ENCODE peak calls at places on chromosomes 3 and 15, in seven cellular contexts. F is H1, D is H9, L is trophoblast cell, V is IMR-90, J is neuronal stem cell, U is mesenchymal stem cell. M is an unnamed sample.

GRCh38 chr15:38696790-38697495 is 132.3 kb upstream of the RASGRP1 start:
- DNase-seq in U (no peak), F (no peak), D (no peak), L (no peak), J (no peak), V (no peak), M (peak)

GRCh38 chr15:68204776-68205557 is at the start of gene CALML4:
- DNase-seq in U (no peak), F (no peak), V (no peak), J (no peak), L (no peak), D (no peak), M (no peak)

GRCh38 chr15:47505712-47506542 is 211.4 kb upstream of the SEMA6D start:
- DNase-seq in L (no peak), J (no peak), F (no peak), D (no peak), U (no peak), V (peak), M (no peak)

GRCh38 chr3:31533169-31533870 is 595 bp downstream of the STT3B start:
- DNase-seq in D (peak), L (peak), V (peak), U (peak), F (no peak), J (peak), M (peak)

GRCh38 chr3:157033001-157033400 is 126.9 kb downstream of the CCNL1 start:
- DNase-seq in F (no peak), V (no peak), J (no peak), U (no peak), D (no peak), L (no peak), M (no peak)

GRCh38 chr3:72665701-72666443 is 182.4 kb downstream of the SHQ1 start:
- DNase-seq in L (no peak), J (no peak), D (peak), V (no peak), U (peak), F (no peak), M (peak)

GRCh38 chr3:42195879-42196330 is 70.1 kb downstream of the CCK start:
- DNase-seq in F (no peak), J (no peak), U (no peak), L (peak), V (peak), D (no peak), M (no peak)

GRCh38 chr15:88465633-88466219 is 1.5 kb downstream of the MRPL46 start:
- DNase-seq in F (no peak), V (peak), L (peak), U (peak), D (no peak), J (no peak), M (peak)

GRCh38 chr3:48739955-48740823 is 23.2 kb upstream of the IP6K2 start:
- DNase-seq in F (peak), D (peak), J (peak), V (peak), L (peak), U (peak), M (peak)

GRCh38 chr3:1400571-1400970 is 307.7 kb downstream of the CNTN6 start:
- DNase-seq in F (no peak), D (no peak), L (no peak), U (no peak), J (no peak), V (no peak), M (no peak)
- H2AK5ac ChIP-seq in F (no peak), D (no peak), L (no peak), U (no peak), J (no peak), V (no peak), M (no peak)

GRCh38 chr3:62955126-62955525 is 79.9 kb upstream of the CADPS start:
- DNase-seq in J (peak), V (no peak), U (no peak), L (no peak), D (no peak), F (no peak), M (peak)
- H3K4me2 ChIP-seq in J (no peak), V (no peak), U (no peak), L (no peak), D (no peak), F (no peak), M (no peak)

GRCh38 chr15:71138473-71138872 is 23.2 kb downstream of the THSD4 start:
- DNase-seq in J (no peak), U (no peak), V (no peak), D (no peak), L (no peak), F (no peak), M (peak)
- H2BK5ac ChIP-seq in J (no peak), U (no peak), V (no peak), D (no peak), L (no peak), F (no peak), M (no peak)

GRCh38 chr15:60590935-60591490 is 112.1 kb upstream of the ICE2 start:
- DNase-seq in D (peak), L (peak), J (peak), U (peak), V (peak), F (no peak), M (peak)

GRCh38 chr15:60589253-60589652 is 110.3 kb upstream of the ICE2 start:
- DNase-seq in F (no peak), L (no peak), D (no peak), U (no peak), J (no peak), V (no peak), M (no peak)

GRCh38 chr15:60591491-60592385 is 112.8 kb upstream of the ICE2 start:
- DNase-seq in U (peak), F (no peak), J (peak), D (peak), L (peak), V (no peak), M (peak)

GRCh38 chr15:60592386-60593339 is 113.7 kb upstream of the ICE2 start:
- DNase-seq in V (peak), L (peak), U (peak), F (no peak), J (peak), D (peak), M (peak)

DNA sequence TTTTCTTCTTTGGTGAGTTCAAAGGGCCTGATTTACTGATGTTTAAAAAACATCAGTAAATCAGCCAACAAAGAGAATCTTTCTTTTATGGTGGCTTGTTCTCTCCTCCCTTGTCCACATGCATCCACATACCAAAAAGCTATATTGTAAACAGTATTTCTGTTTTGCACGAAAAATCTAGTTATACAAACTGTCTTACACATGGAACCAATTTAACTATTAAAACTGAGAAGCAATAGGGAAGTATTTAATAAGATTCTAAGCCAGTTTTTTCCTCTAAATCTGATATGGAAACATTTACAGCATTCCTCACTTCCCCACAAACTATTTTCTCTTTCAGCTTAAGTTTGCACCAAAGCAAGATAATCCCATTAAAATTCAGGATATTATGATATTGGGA is 110.8 kb upstream of the ICE2 start:
- DNase-seq in D (no peak), L (no peak), F (no peak), V (peak), U (no peak), J (no peak), M (no peak)
- H2AK5ac ChIP-seq in D (no peak), L (no peak), F (no peak), V (no peak), U (no peak), J (no peak), M (no peak)

M was measured in mesendoderm.